ENCODE peak calls at places on chromosomes 12 and 14, in seven cellular contexts. One of them, this sample, is unnamed.

GRCh38 chr12:18383203-18383602 is 121.9 kb downstream of the PIK3C2G start:
- DNase-seq in GM12892: no peak
- DNase-seq in testis: no peak
- DNase-seq in transverse colon: no peak
- DNase-seq in HCT116: no peak
- DNase-seq in A549: peak; percentile 62
- DNase-seq in tibial nerve: no peak
- DNase-seq in this sample: peak; percentile 40

GRCh38 chr14:70567791-70568190 is 32.7 kb downstream of the MED6 start:
- DNase-seq in tibial nerve: no peak
- DNase-seq in HCT116: peak; percentile 28
- DNase-seq in transverse colon: no peak
- DNase-seq in A549: peak; percentile 46
- DNase-seq in testis: peak; percentile 17
- DNase-seq in GM12892: no peak
- DNase-seq in this sample: no peak

GRCh38 chr14:92579244-92579643 is 65.7 kb downstream of the RIN3 start:
- DNase-seq in transverse colon: no peak
- DNase-seq in tibial nerve: no peak
- DNase-seq in testis: no peak
- DNase-seq in GM12892: no peak
- DNase-seq in A549: no peak
- DNase-seq in HCT116: no peak
- DNase-seq in this sample: no peak

GRCh38 chr12:115710104-115710564 is 567.4 kb downstream of the MED13L start:
- DNase-seq in GM12892: no peak
- DNase-seq in HCT116: no peak
- DNase-seq in A549: peak; percentile 46
- DNase-seq in transverse colon: peak; percentile 7
- DNase-seq in tibial nerve: peak; percentile 17
- DNase-seq in testis: peak; percentile 59
- DNase-seq in this sample: no peak

GRCh38 chr12:100900808-100901207 is 106.2 kb downstream of the ANO4 start:
- DNase-seq in transverse colon: no peak
- DNase-seq in A549: no peak
- DNase-seq in testis: no peak
- DNase-seq in tibial nerve: no peak
- DNase-seq in HCT116: no peak
- DNase-seq in GM12892: no peak
- DNase-seq in this sample: no peak

GRCh38 chr14:36069535-36069900 is 107.0 kb downstream of the PTCSC3 start:
- DNase-seq in tibial nerve: no peak
- DNase-seq in A549: peak; percentile 62
- DNase-seq in HCT116: peak; percentile 62
- DNase-seq in transverse colon: no peak
- DNase-seq in testis: peak; percentile 38
- DNase-seq in GM12892: peak; percentile 24
- DNase-seq in this sample: peak; percentile 13

GRCh38 chr14:25237845-25238244 is 187.9 kb upstream of the STXBP6 start:
- DNase-seq in testis: peak; percentile 55
- DNase-seq in GM12892: no peak
- DNase-seq in HCT116: no peak
- DNase-seq in tibial nerve: no peak
- DNase-seq in A549: peak; percentile 22
- DNase-seq in transverse colon: peak; percentile 14
- DNase-seq in this sample: no peak

GRCh38 chr12:77324763-77325468 is 259.5 kb upstream of the E2F7 start:
- DNase-seq in testis: peak; percentile 77
- DNase-seq in transverse colon: peak; percentile 74
- DNase-seq in tibial nerve: peak; percentile 38
- DNase-seq in GM12892: peak; percentile 57
- DNase-seq in A549: peak; percentile 68
- DNase-seq in HCT116: peak; percentile 40
- DNase-seq in this sample: peak; percentile 55

GRCh38 chr12:109949089-109949488 is 47.1 kb downstream of the GIT2 start:
- DNase-seq in transverse colon: no peak
- DNase-seq in A549: no peak
- DNase-seq in GM12892: no peak
- DNase-seq in testis: peak; percentile 26
- DNase-seq in tibial nerve: no peak
- DNase-seq in HCT116: no peak
- DNase-seq in this sample: no peak

GRCh38 chr14:37037636-37038387 is 134.6 kb downstream of the SLC25A21 start:
- DNase-seq in A549: no peak
- DNase-seq in testis: no peak
- DNase-seq in tibial nerve: no peak
- DNase-seq in GM12892: no peak
- DNase-seq in transverse colon: no peak
- DNase-seq in HCT116: no peak
- DNase-seq in this sample: no peak

GRCh38 chr12:130401703-130402102 is 64.0 kb downstream of the PIWIL1 start:
- DNase-seq in testis: no peak
- DNase-seq in A549: peak; percentile 42
- DNase-seq in tibial nerve: no peak
- DNase-seq in GM12892: no peak
- DNase-seq in transverse colon: no peak
- DNase-seq in HCT116: no peak
- DNase-seq in this sample: no peak

GRCh38 chr14:64773046-64773445 is 68.8 kb downstream of the PLEKHG3 start:
- DNase-seq in HCT116: no peak
- DNase-seq in A549: no peak
- DNase-seq in testis: no peak
- DNase-seq in GM12892: no peak
- DNase-seq in transverse colon: no peak
- DNase-seq in tibial nerve: no peak
- DNase-seq in this sample: no peak

GRCh38 chr12:121537814-121538698 is 42.8 kb downstream of the KDM2B start:
- DNase-seq in HCT116: no peak
- DNase-seq in transverse colon: peak; percentile 20
- DNase-seq in GM12892: peak; percentile 47
- DNase-seq in A549: no peak
- DNase-seq in tibial nerve: no peak
- DNase-seq in testis: no peak
- DNase-seq in this sample: peak; percentile 36

GRCh38 chr12:107327783-107328182 is 234.4 kb upstream of the CRY1 start:
- DNase-seq in HCT116: no peak
- DNase-seq in transverse colon: no peak
- DNase-seq in A549: peak; percentile 49
- DNase-seq in GM12892: no peak
- DNase-seq in testis: no peak
- DNase-seq in tibial nerve: no peak
- DNase-seq in this sample: no peak

GRCh38 chr14:21999400-21999799 is 325.8 kb upstream of the OR4E1 start:
- DNase-seq in GM12892: no peak
- DNase-seq in tibial nerve: no peak
- DNase-seq in testis: no peak
- DNase-seq in transverse colon: no peak
- DNase-seq in A549: no peak
- DNase-seq in HCT116: no peak
- DNase-seq in this sample: no peak

GRCh38 chr14:23922545-23922944 is 31.0 kb upstream of the DHRS4 start:
- DNase-seq in GM12892: no peak
- DNase-seq in testis: no peak
- DNase-seq in A549: no peak
- DNase-seq in tibial nerve: no peak
- DNase-seq in transverse colon: no peak
- DNase-seq in HCT116: no peak
- DNase-seq in this sample: no peak

GRCh38 chr14:71107921-71108320 is 200.7 kb downstream of the PCNX1 start:
- DNase-seq in testis: no peak
- DNase-seq in tibial nerve: no peak
- DNase-seq in transverse colon: no peak
- DNase-seq in HCT116: no peak
- DNase-seq in A549: no peak
- DNase-seq in GM12892: no peak
- DNase-seq in this sample: no peak

GRCh38 chr12:63940295-63940997 is 95.9 kb downstream of the SRGAP1 start:
- DNase-seq in HCT116: no peak
- DNase-seq in transverse colon: no peak
- DNase-seq in tibial nerve: no peak
- DNase-seq in A549: no peak
- DNase-seq in GM12892: no peak
- DNase-seq in testis: peak; percentile 46
- DNase-seq in this sample: no peak

GRCh38 chr12:121124402-121125109 is 8.1 kb upstream of the P2RX7 start:
- DNase-seq in transverse colon: no peak
- DNase-seq in tibial nerve: no peak
- DNase-seq in HCT116: peak; percentile 87
- DNase-seq in GM12892: no peak
- DNase-seq in A549: peak; percentile 95
- DNase-seq in testis: no peak
- DNase-seq in this sample: peak; percentile 84

GRCh38 chr12:108459106-108459505 is 56.0 kb upstream of the FICD start:
- DNase-seq in HCT116: no peak
- DNase-seq in transverse colon: no peak
- DNase-seq in tibial nerve: no peak
- DNase-seq in testis: no peak
- DNase-seq in A549: no peak
- DNase-seq in GM12892: no peak
- DNase-seq in this sample: no peak

GRCh38 chr12:76881152-76881551 is 2.3 kb upstream of the CSRP2 start:
- DNase-seq in HCT116: no peak
- DNase-seq in transverse colon: no peak
- DNase-seq in tibial nerve: no peak
- DNase-seq in A549: no peak
- DNase-seq in GM12892: no peak
- DNase-seq in testis: no peak
- DNase-seq in this sample: no peak

GRCh38 chr12:45402288-45402687 is 186.4 kb downstream of the ANO6 start:
- DNase-seq in A549: no peak
- DNase-seq in GM12892: no peak
- DNase-seq in tibial nerve: no peak
- DNase-seq in HCT116: no peak
- DNase-seq in transverse colon: no peak
- DNase-seq in testis: no peak
- DNase-seq in this sample: no peak

GRCh38 chr14:75293920-75294648 is 15.5 kb downstream of the FOS start:
- DNase-seq in GM12892: peak; percentile 97
- DNase-seq in transverse colon: peak; percentile 97
- DNase-seq in A549: peak; percentile 98
- DNase-seq in tibial nerve: peak; percentile 87
- DNase-seq in HCT116: peak; percentile 88
- DNase-seq in testis: peak; percentile 96
- DNase-seq in this sample: no peak

GRCh38 chr14:52706724-52707706 is at the start of gene PSMC6:
- DNase-seq in A549: peak; percentile 90
- DNase-seq in testis: peak; percentile 98
- DNase-seq in transverse colon: peak; percentile 97
- DNase-seq in GM12892: peak; percentile 78
- DNase-seq in HCT116: peak; percentile 78
- DNase-seq in tibial nerve: peak; percentile 95
- DNase-seq in this sample: peak; percentile 57
- TF ChIP-seq POLR2A in A549: peak; percentile 77
- TF ChIP-seq POLR2A in testis: peak; percentile 33
- TF ChIP-seq POLR2A in transverse colon: peak; percentile 85
- TF ChIP-seq POLR2A in GM12892: peak; percentile 84
- TF ChIP-seq POLR2A in HCT116: peak; percentile 95
- TF ChIP-seq POLR2A in tibial nerve: no peak
- TF ChIP-seq POLR2A in this sample: peak; percentile 68

GRCh38 chr14:100333867-100334266 is 10.7 kb downstream of the SLC25A47 start:
- DNase-seq in tibial nerve: no peak
- DNase-seq in testis: no peak
- DNase-seq in A549: no peak
- DNase-seq in transverse colon: no peak
- DNase-seq in HCT116: no peak
- DNase-seq in GM12892: no peak
- DNase-seq in this sample: no peak

GRCh38 chr14:100334904-100335303 is 11.8 kb downstream of the SLC25A47 start:
- DNase-seq in tibial nerve: no peak
- DNase-seq in A549: no peak
- DNase-seq in HCT116: no peak
- DNase-seq in GM12892: peak; percentile 19
- DNase-seq in testis: no peak
- DNase-seq in transverse colon: no peak
- DNase-seq in this sample: no peak

GRCh38 chr14:100330396-100330931 is 7.3 kb downstream of the SLC25A47 start:
- DNase-seq in A549: no peak
- DNase-seq in HCT116: no peak
- DNase-seq in testis: no peak
- DNase-seq in tibial nerve: no peak
- DNase-seq in GM12892: no peak
- DNase-seq in transverse colon: no peak
- DNase-seq in this sample: no peak

GRCh38 chr14:100332797-100333196 is 9.7 kb downstream of the SLC25A47 start:
- DNase-seq in A549: no peak
- DNase-seq in transverse colon: no peak
- DNase-seq in tibial nerve: no peak
- DNase-seq in HCT116: no peak
- DNase-seq in GM12892: no peak
- DNase-seq in testis: no peak
- DNase-seq in this sample: no peak

GRCh38 chr14:100333311-100333710 is 10.2 kb downstream of the SLC25A47 start:
- DNase-seq in HCT116: no peak
- DNase-seq in A549: no peak
- DNase-seq in tibial nerve: no peak
- DNase-seq in transverse colon: no peak
- DNase-seq in GM12892: no peak
- DNase-seq in testis: no peak
- DNase-seq in this sample: no peak
- TF ChIP-seq POLR2A in HCT116: no peak
- TF ChIP-seq POLR2A in A549: no peak
- TF ChIP-seq POLR2A in tibial nerve: no peak
- TF ChIP-seq POLR2A in transverse colon: no peak
- TF ChIP-seq POLR2A in GM12892: no peak
- TF ChIP-seq POLR2A in testis: no peak
- TF ChIP-seq POLR2A in this sample: no peak

DNA sequence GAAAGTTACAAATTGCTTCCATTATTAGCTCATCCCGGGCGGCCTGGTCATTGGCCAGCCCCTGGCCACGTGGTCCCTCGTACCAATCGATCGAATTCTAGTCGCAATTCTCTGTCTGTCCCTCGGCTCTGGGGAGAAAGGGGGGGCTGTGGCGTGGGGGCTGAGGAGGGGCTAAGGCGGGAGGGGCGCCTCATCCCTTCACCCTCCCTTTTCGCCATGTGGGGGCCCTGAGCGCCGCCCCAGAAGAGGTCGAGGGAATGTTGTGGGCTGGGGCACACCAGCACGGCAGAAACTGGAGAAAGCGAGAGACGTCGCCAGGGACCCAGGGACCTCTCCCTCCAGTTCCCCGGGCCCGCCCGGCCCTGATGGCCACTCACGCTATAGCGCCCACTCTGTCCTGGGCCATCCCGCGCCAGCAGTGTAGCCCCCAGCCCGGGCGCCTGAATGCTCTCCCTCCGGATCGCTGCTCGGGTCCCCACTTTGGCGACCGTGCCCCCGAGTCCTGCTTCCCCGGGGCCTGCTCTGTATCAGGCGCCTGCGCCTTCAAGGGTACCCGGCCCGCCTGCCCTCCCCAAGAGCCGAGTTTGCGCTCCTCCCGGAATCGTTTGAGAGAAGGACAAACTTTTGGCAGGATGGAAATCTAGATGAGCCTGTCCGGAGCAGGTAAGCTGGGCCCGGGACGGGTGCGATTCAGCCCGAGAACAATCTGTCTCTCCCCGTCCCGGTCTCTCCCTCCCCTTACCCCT is 62.7 kb downstream of the SMUG1 start:
- DNase-seq in GM12892: peak; percentile 25
- DNase-seq in A549: no peak
- DNase-seq in tibial nerve: peak; percentile 32
- DNase-seq in testis: no peak
- DNase-seq in transverse colon: peak; percentile 24
- DNase-seq in HCT116: no peak
- DNase-seq in this sample: no peak
- TF ChIP-seq POLR2A in GM12892: no peak
- TF ChIP-seq POLR2A in A549: no peak
- TF ChIP-seq POLR2A in tibial nerve: no peak
- TF ChIP-seq POLR2A in testis: no peak
- TF ChIP-seq POLR2A in transverse colon: no peak
- TF ChIP-seq POLR2A in HCT116: no peak
- TF ChIP-seq POLR2A in this sample: no peak

GRCh38 chr12:111442301-111443045 is 36.8 kb downstream of the SH2B3 start:
- DNase-seq in tibial nerve: no peak
- DNase-seq in GM12892: no peak
- DNase-seq in testis: no peak
- DNase-seq in A549: no peak
- DNase-seq in transverse colon: peak; percentile 44
- DNase-seq in HCT116: no peak
- DNase-seq in this sample: no peak
- TF ChIP-seq POLR2A in tibial nerve: no peak
- TF ChIP-seq POLR2A in GM12892: no peak
- TF ChIP-seq POLR2A in testis: no peak
- TF ChIP-seq POLR2A in A549: no peak
- TF ChIP-seq POLR2A in transverse colon: no peak
- TF ChIP-seq POLR2A in HCT116: no peak
- TF ChIP-seq POLR2A in this sample: no peak

This sample was measured in H54.